ENCODE peak calls at places on chromosome 1, in six cellular contexts. S is Caco-2, E is upper lobe of right lung, B is RWPE2, L is transverse colon, M is mammary epithelial cell. W is an unnamed sample. For H3K27me3 and H3K9me3, the result is how much of the 10 kb centered on the place peaks cover.

GRCh38 chr1:37752583-37753471 is 12.1 kb downstream of the EPHA10 start:
- DNase-seq in S (peak), E (peak), B (no peak), L (peak), M (no peak), W (no peak)

GRCh38 chr1:1084372-1085170 is 10.5 kb upstream of the RNF223 start:
- DNase-seq in S (peak), E (peak), B (peak), L (peak), M (no peak), W (no peak)

GRCh38 chr1:102798718-102799117 is 309.6 kb downstream of the COL11A1 start:
- DNase-seq in S (no peak), E (no peak), B (no peak), L (no peak), M (no peak), W (no peak)

GRCh38 chr1:46747683-46748288 is 28.9 kb upstream of the EFCAB14 start:
- DNase-seq in S (peak), E (no peak), B (no peak), L (peak), M (peak), W (no peak)

GRCh38 chr1:247172956-247173355 is 1.1 kb upstream of the ZNF124 start:
- DNase-seq in S (no peak), E (no peak), B (no peak), L (no peak), M (no peak), W (no peak)

GRCh38 chr1:206461602-206462455 is 8.4 kb upstream of the IKBKE start:
- DNase-seq in S (peak), E (no peak), B (no peak), L (peak), M (peak), W (no peak)

GRCh38 chr1:113615425-113615824 is 143.9 kb downstream of the PHTF1 start:
- DNase-seq in S (no peak), E (no peak), B (no peak), L (no peak), M (peak), W (no peak)

GRCh38 chr1:183096351-183096750 is 73.1 kb downstream of the LAMC1 start:
- DNase-seq in S (no peak), E (no peak), B (no peak), L (no peak), M (no peak), W (no peak)

GRCh38 chr1:225766967-225767413 is 10.6 kb upstream of the SRP9 start:
- DNase-seq in S (no peak), E (no peak), B (no peak), L (peak), M (peak), W (no peak)

GRCh38 chr1:94000531-94001282 is 91.5 kb upstream of the GCLM start:
- DNase-seq in S (no peak), E (no peak), B (no peak), L (no peak), M (no peak), W (no peak)

GRCh38 chr1:199018471-199019135 is 379.8 kb downstream of the PTPRC start:
- DNase-seq in S (no peak), E (no peak), B (no peak), L (no peak), M (no peak), W (no peak)

GRCh38 chr1:111475706-111476105 is 1.9 kb downstream of the C1orf162 start:
- DNase-seq in S (no peak), E (no peak), B (no peak), L (no peak), M (no peak), W (no peak)

GRCh38 chr1:45200906-45201500 is 5.4 kb downstream of the ZSWIM5 start:
- DNase-seq in S (no peak), E (no peak), B (no peak), L (no peak), M (no peak), W (no peak)

GRCh38 chr1:205980182-205980830 is 22.9 kb downstream of the RAB7B start:
- DNase-seq in S (no peak), E (peak), B (no peak), L (no peak), M (no peak), W (no peak)

GRCh38 chr1:205961970-205962820 is 18.9 kb upstream of the SLC26A9 start:
- DNase-seq in S (no peak), E (peak), B (peak), L (no peak), M (no peak), W (peak)

GRCh38 chr1:155981266-155982088 is 3.1 kb upstream of the ARHGEF2 start:
- DNase-seq in S (no peak), E (no peak), B (no peak), L (peak), M (no peak), W (peak)

GRCh38 chr1:111139956-111140679 is at the start of the genes CEPT1 and DRAM2:
- DNase-seq in S (peak), E (peak), B (peak), L (peak), M (peak), W (peak)

GRCh38 chr1:111656093-111657017 is 36.8 kb downstream of the RAP1A start:
- DNase-seq in S (no peak), E (no peak), B (no peak), L (peak), M (peak), W (no peak)

GRCh38 chr1:192488058-192488457 is 87.5 kb upstream of the RGS1 start:
- DNase-seq in S (no peak), E (no peak), B (no peak), L (no peak), M (no peak), W (no peak)

GRCh38 chr1:241677171-241677570 is 25.1 kb downstream of the WDR64 start:
- DNase-seq in S (no peak), E (no peak), B (no peak), L (no peak), M (no peak), W (no peak)

GRCh38 chr1:47655521-47656300 is 217.9 kb downstream of the FOXD2 start:
- DNase-seq in S (no peak), E (peak), B (no peak), L (no peak), M (no peak), W (no peak)

GRCh38 chr1:93394514-93394913 is 48.8 kb downstream of the DR1 start:
- DNase-seq in S (no peak), E (no peak), B (no peak), L (no peak), M (no peak), W (no peak)

GRCh38 chr1:225777583-225778411 is at the start of gene SRP9:
- DNase-seq in S (peak), E (peak), B (peak), L (peak), M (peak), W (peak)

GRCh38 chr1:214188835-214189234 is 92.1 kb upstream of the SMYD2 start:
- DNase-seq in S (no peak), E (no peak), B (no peak), L (no peak), M (no peak), W (no peak)
- H3K27me3 ChIP-seq in S (under half), E (half or more), B (under half), L (half or more), M (under half), W (under half)

GRCh38 chr1:157170677-157171515 is 32.7 kb upstream of the ETV3 start:
- DNase-seq in S (peak), E (peak), B (no peak), L (peak), M (peak), W (peak)
- TF ChIP-seq CTCF in S (no peak), E (peak), B (peak), L (peak), M (peak), W (peak)

DNA sequence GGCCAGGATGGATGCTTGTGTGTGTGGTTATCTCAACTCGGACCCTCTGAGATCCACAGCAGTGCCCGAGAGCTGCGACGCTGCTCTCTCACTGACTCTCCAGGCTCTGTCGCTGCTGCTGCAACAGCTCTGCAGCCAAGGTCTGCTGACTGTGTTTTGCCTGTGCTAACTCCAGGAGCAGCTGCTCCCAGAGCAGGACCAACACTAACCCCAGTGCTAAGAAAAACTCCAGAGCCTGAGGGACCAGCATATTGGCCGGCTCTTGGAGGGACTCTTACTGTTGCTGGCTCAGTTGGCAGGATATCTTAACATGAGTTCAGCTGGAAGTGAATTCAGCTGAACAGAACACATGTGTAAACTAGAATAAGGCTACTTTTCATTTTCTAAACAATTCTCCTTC is 4.4 kb downstream of the LCE2C start:
- DNase-seq in S (no peak), E (no peak), B (no peak), L (no peak), M (no peak), W (no peak)
- H3K9me3 ChIP-seq in S (under half), E (under half), B (under half), L (under half), M (under half), W (under half)

DNA sequence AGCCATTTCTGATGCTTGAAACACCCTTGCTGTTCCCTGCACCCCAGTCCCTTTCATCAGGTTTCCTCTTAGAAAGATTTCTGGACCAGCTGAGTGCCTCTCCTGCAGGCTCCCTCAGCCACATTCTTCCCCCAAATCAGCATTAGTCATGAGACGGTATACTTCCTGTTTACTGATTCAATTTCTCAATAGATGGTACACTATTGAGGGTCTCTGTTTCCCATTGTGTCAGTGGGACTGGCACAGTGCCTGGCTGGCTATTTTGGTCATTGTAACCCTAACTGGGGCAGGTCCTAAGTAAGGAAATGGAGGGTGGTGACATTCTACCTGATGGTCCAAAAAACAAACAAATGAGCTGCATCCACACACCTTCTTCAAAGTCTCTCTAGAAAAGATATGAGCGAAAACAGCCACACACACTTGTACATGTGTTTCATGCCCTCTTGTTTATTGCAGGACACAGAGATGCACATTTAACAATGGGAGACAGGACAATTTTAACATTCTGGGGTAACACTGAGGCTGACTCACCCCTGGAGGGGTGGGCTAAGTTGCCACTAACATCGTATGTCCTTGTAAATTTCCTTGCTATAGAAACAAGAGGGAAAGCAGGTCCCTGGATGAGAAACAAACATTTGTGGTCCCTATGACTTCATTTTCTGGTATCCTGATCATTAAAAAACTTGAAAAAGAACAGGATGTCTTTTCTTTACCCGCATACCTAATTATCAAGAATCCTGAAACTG is 77.5 kb downstream of the RRAGC start:
- DNase-seq in S (no peak), E (no peak), B (no peak), L (no peak), M (no peak), W (no peak)
- H3K27me3 ChIP-seq in S (under half), E (half or more), B (under half), L (half or more), M (under half), W (half or more)

GRCh38 chr1:33007190-33008050 is 29.3 kb downstream of the AK2 start:
- DNase-seq in S (peak), E (no peak), B (peak), L (peak), M (peak), W (no peak)
- TF ChIP-seq CTCF in S (no peak), E (peak), B (peak), L (peak), M (peak), W (peak)

GRCh38 chr1:75131593-75132420 is 2.4 kb upstream of the LHX8 start:
- DNase-seq in S (no peak), E (no peak), B (no peak), L (no peak), M (no peak), W (no peak)
- H3K9me3 ChIP-seq in S (under half), E (under half), B (under half), L (under half), M (under half), W (under half)

DNA sequence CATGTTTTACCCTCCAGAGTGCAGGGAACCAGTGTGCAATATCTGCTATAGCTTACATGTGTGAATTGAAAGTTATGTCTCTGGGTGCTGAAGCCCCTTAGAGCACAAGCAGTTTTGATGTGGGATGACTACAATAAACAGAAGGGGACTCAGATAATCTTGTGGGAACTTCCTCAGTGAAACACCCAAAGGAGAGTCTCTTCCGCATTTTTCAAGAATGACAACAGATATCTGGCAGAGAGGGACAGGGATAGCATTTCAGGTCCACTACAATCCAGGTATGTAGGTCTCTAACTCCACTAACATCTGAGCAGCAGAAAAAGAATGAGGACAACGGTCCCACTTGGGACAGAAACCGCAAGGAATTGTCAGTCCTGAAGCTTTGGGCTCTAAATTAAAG is 67.6 kb upstream of the PDE4B start:
- DNase-seq in S (no peak), E (no peak), B (no peak), L (no peak), M (no peak), W (no peak)
- H3K27me3 ChIP-seq in S (under half), E (under half), B (under half), L (under half), M (under half), W (under half)

DNA sequence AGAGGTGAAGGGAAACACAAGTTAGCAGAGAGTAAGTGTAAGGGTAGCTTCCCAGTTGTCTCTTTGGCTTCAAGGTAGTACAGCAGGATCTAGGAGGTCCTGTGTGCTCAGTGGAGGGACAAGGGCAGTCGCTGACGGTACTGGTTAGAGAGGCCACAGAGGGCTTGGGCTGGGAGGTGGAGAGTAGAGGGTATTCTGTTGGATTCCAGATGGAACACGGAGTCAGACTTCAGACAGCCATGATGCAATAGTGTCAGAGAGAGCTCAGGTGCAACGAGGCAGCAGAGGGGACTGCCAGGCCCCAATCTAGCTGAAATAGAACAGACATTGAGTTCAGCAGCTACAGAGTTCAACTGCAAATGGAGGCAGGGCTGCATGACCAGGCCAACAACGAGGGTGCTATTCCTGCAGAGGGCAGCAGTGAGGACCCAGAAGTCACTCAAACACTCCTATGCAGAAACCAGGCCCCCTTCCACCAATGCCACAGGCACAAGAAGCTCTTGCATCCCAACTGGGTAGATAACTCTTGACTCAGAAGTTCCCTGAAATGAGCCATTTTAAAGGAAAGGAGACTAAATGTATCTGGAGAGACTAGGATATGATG is 325.0 kb upstream of the ESRRG start:
- DNase-seq in S (peak), E (no peak), B (no peak), L (no peak), M (no peak), W (no peak)
- TF ChIP-seq CTCF in S (no peak), E (no peak), B (no peak), L (no peak), M (peak), W (no peak)

W was measured in lower lobe of right lung.